ENCODE peak calls at places on chromosomes 2 and 18, in eight cellular contexts. One of them, this sample, is unnamed.

GRCh38 chr2:111910609-111911277 is 12.3 kb downstream of the MERTK start:
- DNase-seq in uterus: no peak
- DNase-seq in tibial nerve: no peak
- DNase-seq in body of pancreas: peak
- DNase-seq in upper lobe of left lung: peak
- DNase-seq in ovary: no peak
- DNase-seq in HCT116: no peak
- DNase-seq in A549: no peak
- DNase-seq in this sample: no peak

GRCh38 chr2:60094450-60094929 is 459.0 kb downstream of the BCL11A start:
- DNase-seq in ovary: no peak
- DNase-seq in tibial nerve: no peak
- DNase-seq in uterus: no peak
- DNase-seq in HCT116: no peak
- DNase-seq in upper lobe of left lung: no peak
- DNase-seq in A549: no peak
- DNase-seq in body of pancreas: peak
- DNase-seq in this sample: no peak

GRCh38 chr2:231718799-231719198 is 10.5 kb downstream of the PTMA start:
- DNase-seq in ovary: no peak
- DNase-seq in body of pancreas: no peak
- DNase-seq in HCT116: no peak
- DNase-seq in tibial nerve: no peak
- DNase-seq in uterus: no peak
- DNase-seq in upper lobe of left lung: peak
- DNase-seq in A549: no peak
- DNase-seq in this sample: no peak

GRCh38 chr18:58288922-58289797 is 245.1 kb downstream of the NEDD4L start:
- DNase-seq in HCT116: no peak
- DNase-seq in A549: no peak
- DNase-seq in body of pancreas: no peak
- DNase-seq in uterus: no peak
- DNase-seq in ovary: no peak
- DNase-seq in upper lobe of left lung: peak
- DNase-seq in tibial nerve: no peak
- DNase-seq in this sample: no peak

GRCh38 chr2:57850415-57851130 is 196.0 kb upstream of the VRK2 start:
- DNase-seq in upper lobe of left lung: no peak
- DNase-seq in uterus: no peak
- DNase-seq in tibial nerve: no peak
- DNase-seq in A549: no peak
- DNase-seq in ovary: no peak
- DNase-seq in HCT116: no peak
- DNase-seq in body of pancreas: no peak
- DNase-seq in this sample: no peak

GRCh38 chr2:10361220-10361588 is 58.5 kb downstream of the HPCAL1 start:
- DNase-seq in uterus: no peak
- DNase-seq in A549: no peak
- DNase-seq in upper lobe of left lung: no peak
- DNase-seq in body of pancreas: no peak
- DNase-seq in HCT116: no peak
- DNase-seq in tibial nerve: no peak
- DNase-seq in ovary: no peak
- DNase-seq in this sample: no peak

GRCh38 chr2:160432633-160433032 is 61.0 kb downstream of the RBMS1 start:
- DNase-seq in upper lobe of left lung: no peak
- DNase-seq in A549: peak
- DNase-seq in uterus: no peak
- DNase-seq in body of pancreas: no peak
- DNase-seq in HCT116: peak
- DNase-seq in tibial nerve: no peak
- DNase-seq in ovary: no peak
- DNase-seq in this sample: no peak

GRCh38 chr2:196220671-196221070 is 49.3 kb upstream of the STK17B start:
- DNase-seq in upper lobe of left lung: no peak
- DNase-seq in uterus: no peak
- DNase-seq in body of pancreas: no peak
- DNase-seq in A549: no peak
- DNase-seq in HCT116: no peak
- DNase-seq in ovary: no peak
- DNase-seq in tibial nerve: no peak
- DNase-seq in this sample: no peak

GRCh38 chr2:159755788-159756187 is 42.2 kb downstream of the CD302 start:
- DNase-seq in uterus: no peak
- DNase-seq in HCT116: peak
- DNase-seq in A549: peak
- DNase-seq in ovary: no peak
- DNase-seq in body of pancreas: no peak
- DNase-seq in upper lobe of left lung: no peak
- DNase-seq in tibial nerve: no peak
- DNase-seq in this sample: no peak

GRCh38 chr2:67945976-67946375 is 116.8 kb downstream of the C1D start:
- DNase-seq in HCT116: no peak
- DNase-seq in uterus: no peak
- DNase-seq in ovary: no peak
- DNase-seq in upper lobe of left lung: no peak
- DNase-seq in tibial nerve: no peak
- DNase-seq in A549: no peak
- DNase-seq in body of pancreas: no peak
- DNase-seq in this sample: no peak

GRCh38 chr18:46034230-46034629 is 37.8 kb downstream of the PSTPIP2 start:
- DNase-seq in tibial nerve: no peak
- DNase-seq in body of pancreas: no peak
- DNase-seq in HCT116: no peak
- DNase-seq in uterus: no peak
- DNase-seq in ovary: no peak
- DNase-seq in upper lobe of left lung: no peak
- DNase-seq in A549: no peak
- DNase-seq in this sample: no peak

GRCh38 chr2:143685439-143686078 is 556.3 kb downstream of the ARHGAP15 start:
- DNase-seq in A549: no peak
- DNase-seq in body of pancreas: no peak
- DNase-seq in uterus: no peak
- DNase-seq in ovary: no peak
- DNase-seq in HCT116: no peak
- DNase-seq in tibial nerve: no peak
- DNase-seq in upper lobe of left lung: no peak
- DNase-seq in this sample: no peak

GRCh38 chr2:199470672-199471442 is 13.1 kb upstream of the SATB2 start:
- DNase-seq in upper lobe of left lung: no peak
- DNase-seq in tibial nerve: no peak
- DNase-seq in uterus: no peak
- DNase-seq in A549: no peak
- DNase-seq in HCT116: no peak
- DNase-seq in body of pancreas: no peak
- DNase-seq in ovary: no peak
- DNase-seq in this sample: no peak

GRCh38 chr2:199471443-199472057 is 13.8 kb upstream of the SATB2 start:
- DNase-seq in tibial nerve: peak
- DNase-seq in ovary: no peak
- DNase-seq in uterus: no peak
- DNase-seq in A549: no peak
- DNase-seq in upper lobe of left lung: peak
- DNase-seq in HCT116: no peak
- DNase-seq in body of pancreas: peak
- DNase-seq in this sample: no peak

GRCh38 chr2:199468561-199469513 is 11.1 kb upstream of the SATB2 start:
- DNase-seq in A549: no peak
- DNase-seq in body of pancreas: no peak
- DNase-seq in tibial nerve: no peak
- DNase-seq in HCT116: no peak
- DNase-seq in uterus: no peak
- DNase-seq in upper lobe of left lung: no peak
- DNase-seq in ovary: no peak
- DNase-seq in this sample: no peak

GRCh38 chr2:199470361-199470671 is 12.6 kb upstream of the SATB2 start:
- DNase-seq in ovary: no peak
- DNase-seq in HCT116: no peak
- DNase-seq in A549: no peak
- DNase-seq in upper lobe of left lung: no peak
- DNase-seq in uterus: no peak
- DNase-seq in tibial nerve: no peak
- DNase-seq in body of pancreas: no peak
- DNase-seq in this sample: no peak

DNA sequence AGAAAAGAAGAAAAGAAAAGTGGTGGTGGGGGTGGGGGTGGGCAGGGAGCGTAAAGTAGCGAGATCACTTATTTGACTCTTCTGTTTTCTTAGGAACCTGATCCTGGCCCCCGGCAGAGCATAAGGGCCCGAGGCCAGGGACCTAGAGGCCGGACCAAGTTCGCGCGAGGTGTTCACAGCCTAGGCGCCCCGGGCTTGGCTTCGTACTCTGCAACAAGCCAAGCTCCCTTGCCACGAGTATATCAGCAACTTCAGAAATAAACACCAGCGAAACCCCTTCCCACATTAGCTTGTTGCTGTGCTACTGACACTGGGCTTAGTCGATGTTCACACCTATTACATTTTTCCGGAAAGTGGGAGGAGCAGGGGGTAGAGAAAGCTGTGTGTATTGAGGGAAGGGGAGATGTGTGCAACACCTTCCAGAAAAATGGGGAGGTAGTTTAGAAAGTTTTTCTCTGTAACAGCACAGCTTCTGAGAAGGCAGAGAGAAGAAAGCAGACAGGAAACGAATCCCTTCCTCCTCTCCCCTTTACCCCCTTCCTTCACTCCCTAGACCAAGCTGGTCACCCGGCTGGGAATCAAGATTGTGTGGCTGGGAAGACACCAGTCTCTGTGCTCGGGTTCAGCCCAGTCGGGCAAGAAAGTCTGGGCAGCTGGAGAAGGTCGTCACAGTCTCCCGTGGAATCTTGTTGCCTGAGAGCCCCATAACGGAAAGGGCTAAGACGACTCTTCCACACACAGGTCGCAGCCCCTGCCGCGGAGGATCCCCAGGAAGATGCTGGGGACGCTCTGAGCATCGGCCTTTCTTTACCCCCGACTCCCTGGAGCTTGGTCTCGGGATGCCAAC is 12.0 kb upstream of the SATB2 start:
- DNase-seq in body of pancreas: no peak
- DNase-seq in uterus: no peak
- DNase-seq in upper lobe of left lung: no peak
- DNase-seq in ovary: no peak
- DNase-seq in tibial nerve: no peak
- DNase-seq in A549: no peak
- DNase-seq in HCT116: no peak
- DNase-seq in this sample: no peak
- H3K4me3 ChIP-seq in body of pancreas: no peak
- H3K4me3 ChIP-seq in uterus: no peak
- H3K4me3 ChIP-seq in upper lobe of left lung: no peak
- H3K4me3 ChIP-seq in ovary: peak
- H3K4me3 ChIP-seq in tibial nerve: no peak
- H3K4me3 ChIP-seq in A549: no peak
- H3K4me3 ChIP-seq in HCT116: no peak
- H3K4me3 ChIP-seq in this sample: no peak

GRCh38 chr2:61135510-61135909 is 26.5 kb upstream of the C2orf74 start:
- DNase-seq in A549: no peak
- DNase-seq in upper lobe of left lung: no peak
- DNase-seq in ovary: no peak
- DNase-seq in tibial nerve: no peak
- DNase-seq in HCT116: peak
- DNase-seq in body of pancreas: no peak
- DNase-seq in uterus: no peak
- DNase-seq in this sample: no peak
- TF ChIP-seq CTCF in A549: peak
- TF ChIP-seq CTCF in upper lobe of left lung: no peak
- TF ChIP-seq CTCF in ovary: no peak
- TF ChIP-seq CTCF in tibial nerve: peak
- TF ChIP-seq CTCF in HCT116: peak
- TF ChIP-seq CTCF in body of pancreas: no peak
- TF ChIP-seq CTCF in uterus: peak
- TF ChIP-seq CTCF in this sample: no peak

GRCh38 chr2:156342252-156343095 is 10.0 kb upstream of the NR4A2 start:
- DNase-seq in ovary: peak
- DNase-seq in tibial nerve: peak
- DNase-seq in upper lobe of left lung: peak
- DNase-seq in A549: peak
- DNase-seq in HCT116: peak
- DNase-seq in uterus: peak
- DNase-seq in body of pancreas: peak
- DNase-seq in this sample: peak

GRCh38 chr2:156343096-156343939 is 10.8 kb upstream of the NR4A2 start:
- DNase-seq in A549: no peak
- DNase-seq in ovary: no peak
- DNase-seq in upper lobe of left lung: no peak
- DNase-seq in tibial nerve: no peak
- DNase-seq in HCT116: no peak
- DNase-seq in uterus: no peak
- DNase-seq in body of pancreas: no peak
- DNase-seq in this sample: no peak

GRCh38 chr2:156340818-156341481 is 8.4 kb upstream of the NR4A2 start:
- DNase-seq in ovary: no peak
- DNase-seq in HCT116: no peak
- DNase-seq in body of pancreas: no peak
- DNase-seq in upper lobe of left lung: no peak
- DNase-seq in uterus: no peak
- DNase-seq in A549: no peak
- DNase-seq in tibial nerve: no peak
- DNase-seq in this sample: no peak

GRCh38 chr2:156340377-156340776 is 7.9 kb upstream of the NR4A2 start:
- DNase-seq in body of pancreas: no peak
- DNase-seq in A549: no peak
- DNase-seq in HCT116: no peak
- DNase-seq in tibial nerve: no peak
- DNase-seq in ovary: no peak
- DNase-seq in uterus: no peak
- DNase-seq in upper lobe of left lung: no peak
- DNase-seq in this sample: no peak

GRCh38 chr2:156341482-156342251 is 9.1 kb upstream of the NR4A2 start:
- DNase-seq in uterus: peak
- DNase-seq in body of pancreas: peak
- DNase-seq in upper lobe of left lung: peak
- DNase-seq in A549: peak
- DNase-seq in HCT116: peak
- DNase-seq in ovary: peak
- DNase-seq in tibial nerve: peak
- DNase-seq in this sample: peak
- TF ChIP-seq POLR2A in uterus: peak
- TF ChIP-seq POLR2A in body of pancreas: peak
- TF ChIP-seq POLR2A in upper lobe of left lung: peak
- TF ChIP-seq POLR2A in A549: peak
- TF ChIP-seq POLR2A in HCT116: peak
- TF ChIP-seq POLR2A in ovary: peak
- TF ChIP-seq POLR2A in tibial nerve: peak
- TF ChIP-seq POLR2A in this sample: peak

GRCh38 chr2:149342509-149342908 is 12.1 kb downstream of the LYPD6 start:
- DNase-seq in A549: no peak
- DNase-seq in body of pancreas: no peak
- DNase-seq in ovary: no peak
- DNase-seq in uterus: no peak
- DNase-seq in upper lobe of left lung: no peak
- DNase-seq in HCT116: no peak
- DNase-seq in tibial nerve: no peak
- DNase-seq in this sample: no peak

GRCh38 chr2:149344105-149344504 is 13.7 kb downstream of the LYPD6 start:
- DNase-seq in tibial nerve: no peak
- DNase-seq in A549: no peak
- DNase-seq in ovary: no peak
- DNase-seq in HCT116: no peak
- DNase-seq in body of pancreas: no peak
- DNase-seq in uterus: no peak
- DNase-seq in upper lobe of left lung: no peak
- DNase-seq in this sample: no peak

GRCh38 chr2:149348291-149348690 is 17.9 kb downstream of the LYPD6 start:
- DNase-seq in ovary: no peak
- DNase-seq in uterus: no peak
- DNase-seq in upper lobe of left lung: no peak
- DNase-seq in body of pancreas: no peak
- DNase-seq in tibial nerve: no peak
- DNase-seq in A549: no peak
- DNase-seq in HCT116: no peak
- DNase-seq in this sample: no peak

GRCh38 chr2:149346272-149346671 is 15.9 kb downstream of the LYPD6 start:
- DNase-seq in HCT116: no peak
- DNase-seq in body of pancreas: no peak
- DNase-seq in ovary: no peak
- DNase-seq in uterus: no peak
- DNase-seq in upper lobe of left lung: no peak
- DNase-seq in tibial nerve: no peak
- DNase-seq in A549: no peak
- DNase-seq in this sample: no peak
- H3K4me3 ChIP-seq in HCT116: no peak
- H3K4me3 ChIP-seq in body of pancreas: no peak
- H3K4me3 ChIP-seq in ovary: no peak
- H3K4me3 ChIP-seq in uterus: no peak
- H3K4me3 ChIP-seq in upper lobe of left lung: no peak
- H3K4me3 ChIP-seq in tibial nerve: no peak
- H3K4me3 ChIP-seq in A549: no peak
- H3K4me3 ChIP-seq in this sample: no peak